ENCODE peak calls at places on chromosome 20, in eight cellular contexts. One of them, this sample, is unnamed.

GRCh38 chr20:62376112-62377063 is 9.3 kb upstream of the LAMA5 start:
- DNase-seq in SHP77: peak
- DNase-seq in iPS DF 19.7: no peak
- DNase-seq in brain pericyte: no peak
- DNase-seq in caudate nucleus: no peak
- DNase-seq in NCI-H2081: no peak
- DNase-seq in HL-60: no peak
- DNase-seq in endothelial cell: peak
- DNase-seq in this sample: no peak

GRCh38 chr20:22862645-22863230 is 172.4 kb upstream of the SSTR4 start:
- DNase-seq in HL-60: no peak
- DNase-seq in NCI-H2081: no peak
- DNase-seq in endothelial cell: no peak
- DNase-seq in iPS DF 19.7: no peak
- DNase-seq in brain pericyte: no peak
- DNase-seq in caudate nucleus: no peak
- DNase-seq in SHP77: no peak
- DNase-seq in this sample: no peak

GRCh38 chr20:57834306-57834863 is 124.6 kb upstream of the PMEPA1 start:
- DNase-seq in NCI-H2081: no peak
- DNase-seq in iPS DF 19.7: no peak
- DNase-seq in endothelial cell: no peak
- DNase-seq in brain pericyte: no peak
- DNase-seq in SHP77: no peak
- DNase-seq in HL-60: no peak
- DNase-seq in caudate nucleus: no peak
- DNase-seq in this sample: no peak

GRCh38 chr20:10925767-10926166 is 252.0 kb upstream of the JAG1 start:
- DNase-seq in HL-60: no peak
- DNase-seq in endothelial cell: no peak
- DNase-seq in brain pericyte: no peak
- DNase-seq in caudate nucleus: no peak
- DNase-seq in NCI-H2081: no peak
- DNase-seq in iPS DF 19.7: no peak
- DNase-seq in SHP77: no peak
- DNase-seq in this sample: no peak

GRCh38 chr20:13745784-13746183 is 38.9 kb downstream of the ESF1 start:
- DNase-seq in brain pericyte: no peak
- DNase-seq in SHP77: no peak
- DNase-seq in iPS DF 19.7: no peak
- DNase-seq in HL-60: no peak
- DNase-seq in caudate nucleus: no peak
- DNase-seq in NCI-H2081: no peak
- DNase-seq in endothelial cell: no peak
- DNase-seq in this sample: no peak

GRCh38 chr20:45833883-45834796 is 541 bp downstream of the SNX21 start:
- DNase-seq in HL-60: no peak
- DNase-seq in NCI-H2081: peak
- DNase-seq in iPS DF 19.7: no peak
- DNase-seq in endothelial cell: peak
- DNase-seq in brain pericyte: peak
- DNase-seq in caudate nucleus: peak
- DNase-seq in SHP77: no peak
- DNase-seq in this sample: peak

GRCh38 chr20:58659841-58660240 is 8.8 kb downstream of the STX16 start:
- DNase-seq in caudate nucleus: no peak
- DNase-seq in brain pericyte: no peak
- DNase-seq in NCI-H2081: no peak
- DNase-seq in HL-60: no peak
- DNase-seq in SHP77: no peak
- DNase-seq in iPS DF 19.7: no peak
- DNase-seq in endothelial cell: no peak
- DNase-seq in this sample: no peak

GRCh38 chr20:58721951-58722371 is 29.4 kb downstream of the NPEPL1 start:
- DNase-seq in caudate nucleus: no peak
- DNase-seq in endothelial cell: no peak
- DNase-seq in iPS DF 19.7: no peak
- DNase-seq in NCI-H2081: no peak
- DNase-seq in brain pericyte: no peak
- DNase-seq in HL-60: no peak
- DNase-seq in SHP77: no peak
- DNase-seq in this sample: no peak

GRCh38 chr20:18537651-18538050 is 29.6 kb upstream of the SMIM26 start:
- DNase-seq in caudate nucleus: no peak
- DNase-seq in HL-60: no peak
- DNase-seq in SHP77: no peak
- DNase-seq in endothelial cell: no peak
- DNase-seq in brain pericyte: no peak
- DNase-seq in iPS DF 19.7: no peak
- DNase-seq in NCI-H2081: no peak
- DNase-seq in this sample: no peak

GRCh38 chr20:36214684-36215256 is 21.5 kb upstream of the AAR2 start:
- DNase-seq in brain pericyte: no peak
- DNase-seq in iPS DF 19.7: no peak
- DNase-seq in endothelial cell: no peak
- DNase-seq in HL-60: no peak
- DNase-seq in NCI-H2081: peak
- DNase-seq in caudate nucleus: no peak
- DNase-seq in SHP77: peak
- DNase-seq in this sample: no peak

GRCh38 chr20:33811763-33812672 is 870 bp downstream of the CHMP4B start:
- DNase-seq in caudate nucleus: no peak
- DNase-seq in HL-60: peak
- DNase-seq in NCI-H2081: no peak
- DNase-seq in SHP77: no peak
- DNase-seq in iPS DF 19.7: no peak
- DNase-seq in endothelial cell: no peak
- DNase-seq in brain pericyte: peak
- DNase-seq in this sample: peak

GRCh38 chr20:53751394-53752368 is 158.0 kb upstream of the ZNF217 start:
- DNase-seq in iPS DF 19.7: no peak
- DNase-seq in caudate nucleus: no peak
- DNase-seq in brain pericyte: no peak
- DNase-seq in HL-60: peak
- DNase-seq in endothelial cell: no peak
- DNase-seq in SHP77: no peak
- DNase-seq in NCI-H2081: no peak
- DNase-seq in this sample: peak

GRCh38 chr20:49560646-49561045 is 7.3 kb downstream of the PTGIS start:
- DNase-seq in SHP77: no peak
- DNase-seq in NCI-H2081: no peak
- DNase-seq in HL-60: no peak
- DNase-seq in endothelial cell: no peak
- DNase-seq in brain pericyte: no peak
- DNase-seq in iPS DF 19.7: no peak
- DNase-seq in caudate nucleus: no peak
- DNase-seq in this sample: no peak

GRCh38 chr20:41009960-41010359 is 18.7 kb upstream of the TOP1 start:
- DNase-seq in HL-60: no peak
- DNase-seq in NCI-H2081: no peak
- DNase-seq in iPS DF 19.7: no peak
- DNase-seq in SHP77: no peak
- DNase-seq in endothelial cell: no peak
- DNase-seq in brain pericyte: no peak
- DNase-seq in caudate nucleus: no peak
- DNase-seq in this sample: no peak

GRCh38 chr20:35307666-35308653 is 15.7 kb upstream of the FAM83C start:
- DNase-seq in endothelial cell: no peak
- DNase-seq in caudate nucleus: no peak
- DNase-seq in HL-60: no peak
- DNase-seq in NCI-H2081: peak
- DNase-seq in SHP77: no peak
- DNase-seq in brain pericyte: no peak
- DNase-seq in iPS DF 19.7: no peak
- DNase-seq in this sample: no peak

GRCh38 chr20:10603971-10604864 is 69.6 kb downstream of the JAG1 start:
- DNase-seq in brain pericyte: peak
- DNase-seq in endothelial cell: no peak
- DNase-seq in caudate nucleus: no peak
- DNase-seq in HL-60: no peak
- DNase-seq in iPS DF 19.7: no peak
- DNase-seq in NCI-H2081: no peak
- DNase-seq in SHP77: no peak
- DNase-seq in this sample: no peak

GRCh38 chr20:21395666-21396044 is 1.7 kb downstream of the NKX2-4 start:
- DNase-seq in endothelial cell: no peak
- DNase-seq in NCI-H2081: no peak
- DNase-seq in iPS DF 19.7: no peak
- DNase-seq in SHP77: no peak
- DNase-seq in HL-60: no peak
- DNase-seq in caudate nucleus: no peak
- DNase-seq in brain pericyte: no peak
- DNase-seq in this sample: peak

GRCh38 chr20:25059866-25060465 is 2.0 kb upstream of the ACSS1 start:
- DNase-seq in SHP77: no peak
- DNase-seq in HL-60: no peak
- DNase-seq in iPS DF 19.7: no peak
- DNase-seq in endothelial cell: no peak
- DNase-seq in brain pericyte: no peak
- DNase-seq in caudate nucleus: no peak
- DNase-seq in NCI-H2081: no peak
- DNase-seq in this sample: no peak

GRCh38 chr20:60715172-60715571 is 536.9 kb upstream of the CDH4 start:
- DNase-seq in brain pericyte: no peak
- DNase-seq in endothelial cell: no peak
- DNase-seq in iPS DF 19.7: no peak
- DNase-seq in caudate nucleus: no peak
- DNase-seq in SHP77: no peak
- DNase-seq in NCI-H2081: no peak
- DNase-seq in HL-60: no peak
- DNase-seq in this sample: no peak

GRCh38 chr20:35660122-35660937 is 4.4 kb downstream of the CPNE1 start:
- DNase-seq in iPS DF 19.7: no peak
- DNase-seq in brain pericyte: no peak
- DNase-seq in HL-60: no peak
- DNase-seq in caudate nucleus: no peak
- DNase-seq in endothelial cell: no peak
- DNase-seq in NCI-H2081: no peak
- DNase-seq in SHP77: no peak
- DNase-seq in this sample: no peak

GRCh38 chr20:32470025-32470861 is 112.1 kb downstream of the ASXL1 start:
- DNase-seq in NCI-H2081: no peak
- DNase-seq in iPS DF 19.7: no peak
- DNase-seq in SHP77: peak
- DNase-seq in endothelial cell: peak
- DNase-seq in HL-60: peak
- DNase-seq in brain pericyte: no peak
- DNase-seq in caudate nucleus: no peak
- DNase-seq in this sample: no peak

GRCh38 chr20:4997207-4997606 is 4.1 kb downstream of the SLC23A2 start:
- DNase-seq in caudate nucleus: no peak
- DNase-seq in SHP77: no peak
- DNase-seq in iPS DF 19.7: no peak
- DNase-seq in NCI-H2081: no peak
- DNase-seq in endothelial cell: no peak
- DNase-seq in brain pericyte: no peak
- DNase-seq in HL-60: no peak
- DNase-seq in this sample: no peak

GRCh38 chr20:19456600-19457390 is 244.4 kb downstream of the SLC24A3 start:
- DNase-seq in SHP77: no peak
- DNase-seq in caudate nucleus: no peak
- DNase-seq in NCI-H2081: no peak
- DNase-seq in brain pericyte: no peak
- DNase-seq in iPS DF 19.7: no peak
- DNase-seq in HL-60: no peak
- DNase-seq in endothelial cell: no peak
- DNase-seq in this sample: no peak

GRCh38 chr20:25033250-25033940 is 24.5 kb downstream of the ACSS1 start:
- DNase-seq in SHP77: no peak
- DNase-seq in caudate nucleus: no peak
- DNase-seq in endothelial cell: no peak
- DNase-seq in brain pericyte: no peak
- DNase-seq in HL-60: no peak
- DNase-seq in NCI-H2081: no peak
- DNase-seq in iPS DF 19.7: no peak
- DNase-seq in this sample: no peak

GRCh38 chr20:24462461-24463010 is 6.9 kb upstream of the SYNDIG1 start:
- DNase-seq in endothelial cell: no peak
- DNase-seq in SHP77: no peak
- DNase-seq in iPS DF 19.7: no peak
- DNase-seq in brain pericyte: no peak
- DNase-seq in caudate nucleus: no peak
- DNase-seq in NCI-H2081: no peak
- DNase-seq in HL-60: no peak
- DNase-seq in this sample: no peak

GRCh38 chr20:40279390-40279789 is 409.6 kb downstream of the MAFB start:
- DNase-seq in endothelial cell: no peak
- DNase-seq in NCI-H2081: no peak
- DNase-seq in brain pericyte: peak
- DNase-seq in HL-60: peak
- DNase-seq in SHP77: no peak
- DNase-seq in iPS DF 19.7: no peak
- DNase-seq in caudate nucleus: no peak
- DNase-seq in this sample: no peak

GRCh38 chr20:47139934-47140333 is 216.6 kb downstream of the ZMYND8 start:
- DNase-seq in iPS DF 19.7: no peak
- DNase-seq in SHP77: no peak
- DNase-seq in caudate nucleus: no peak
- DNase-seq in endothelial cell: no peak
- DNase-seq in brain pericyte: no peak
- DNase-seq in NCI-H2081: no peak
- DNase-seq in HL-60: no peak
- DNase-seq in this sample: no peak